ENCODE peak calls at places on chromosomes 12 and 14, in nine cellular contexts. H is BE2C, R is upper lobe of right lung, K is lung, N is colonic mucosa, U is mammary epithelial cell, Y is uterus, E is ovary, F is tibial artery. Q is an unnamed sample.

GRCh38 chr12:103177624-103178023 is 220.2 kb downstream of the ASCL1 start:
- DNase-seq in U (no peak), N (no peak), Y (no peak), H (peak; percentile 58), E (no peak), K (no peak), F (no peak), R (no peak), Q (no peak)

GRCh38 chr12:113340061-113340460 is 5.2 kb upstream of the SLC8B1 start:
- DNase-seq in K (no peak), H (no peak), Y (no peak), R (no peak), E (no peak), F (no peak), U (no peak), N (no peak), Q (no peak)

GRCh38 chr12:105574056-105574715 is 243.7 kb downstream of the C12orf75 start:
- DNase-seq in H (no peak), R (no peak), K (no peak), Y (no peak), U (peak; percentile 64), F (no peak), N (no peak), E (no peak), Q (no peak)

GRCh38 chr12:97276198-97276580 is 186.4 kb upstream of the RMST start:
- DNase-seq in E (no peak), Y (no peak), R (no peak), K (no peak), U (no peak), N (no peak), H (no peak), F (no peak), Q (no peak)

GRCh38 chr12:83250866-83251265 is 564.2 kb downstream of the TMTC2 start:
- DNase-seq in R (no peak), E (no peak), N (no peak), U (no peak), Y (no peak), K (no peak), F (no peak), H (no peak), Q (no peak)

GRCh38 chr12:46404225-46404631 is 31.7 kb upstream of the SLC38A2 start:
- DNase-seq in R (no peak), H (no peak), K (no peak), E (no peak), N (no peak), U (no peak), F (no peak), Y (no peak), Q (no peak)

GRCh38 chr12:124995200-124995961 is 1.9 kb downstream of the BRI3BP start:
- DNase-seq in F (no peak), Y (no peak), R (no peak), E (no peak), N (peak; percentile 59), H (no peak), K (no peak), U (no peak), Q (no peak)

GRCh38 chr14:62914025-62914424 is 131.2 kb downstream of the KCNH5 start:
- DNase-seq in N (no peak), K (no peak), Y (no peak), U (peak; percentile 36), R (no peak), H (no peak), E (no peak), F (no peak), Q (no peak)

GRCh38 chr14:61217516-61217915 is 63.6 kb downstream of the TMEM30B start:
- DNase-seq in K (no peak), H (no peak), Y (no peak), E (peak; percentile 9), R (no peak), U (no peak), N (no peak), F (no peak), Q (no peak)

GRCh38 chr14:61609143-61609851 is 86.0 kb upstream of the HIF1A start:
- DNase-seq in R (no peak), K (no peak), H (peak; percentile 49), Y (peak; percentile 19), F (no peak), E (no peak), U (peak; percentile 50), N (no peak), Q (no peak)

GRCh38 chr12:120075034-120075616 is 41.4 kb downstream of the RAB35 start:
- DNase-seq in K (no peak), Y (no peak), E (no peak), U (no peak), R (no peak), F (no peak), N (no peak), H (no peak), Q (no peak)

GRCh38 chr14:81268016-81268416 is 47.3 kb upstream of the GTF2A1 start:
- DNase-seq in Y (no peak), R (no peak), F (no peak), E (no peak), U (peak; percentile 52), H (no peak), K (no peak), N (no peak), Q (peak; percentile 17)

GRCh38 chr12:22437031-22437806 is 102.7 kb upstream of the ST8SIA1 start:
- DNase-seq in Y (no peak), R (no peak), U (peak; percentile 96), F (no peak), N (no peak), E (no peak), H (peak; percentile 10), K (no peak), Q (peak; percentile 42)
- H3K4me3 ChIP-seq in Y (no peak overlapping the region), R (no peak overlapping the region), U (peak overlapping the region; percentile 44), F (no peak overlapping the region), N (no peak overlapping the region), E (no peak overlapping the region), H (no peak overlapping the region), K (no peak overlapping the region), Q (no peak overlapping the region)

GRCh38 chr12:115320967-115321366 is 637.0 kb upstream of the TBX3 start:
- DNase-seq in Y (peak; percentile 35), H (peak; percentile 54), F (no peak), U (no peak), N (no peak), E (no peak), K (no peak), R (no peak), Q (no peak)
- TF ChIP-seq CTCF in Y (no peak), H (no peak), F (no peak), U (no peak), N (no peak), E (no peak), K (no peak), R (no peak), Q (no peak)

GRCh38 chr12:110590806-110591326 is 7.7 kb upstream of the PPTC7 start:
- DNase-seq in R (no peak), F (no peak), U (no peak), Y (no peak), K (no peak), N (no peak), E (no peak), H (no peak), Q (no peak)

GRCh38 chr12:110590059-110590458 is 6.9 kb upstream of the PPTC7 start:
- DNase-seq in R (no peak), H (no peak), E (no peak), F (no peak), K (no peak), N (no peak), U (no peak), Y (no peak), Q (no peak)

GRCh38 chr12:110592078-110592477 is 9.0 kb upstream of the PPTC7 start:
- DNase-seq in N (no peak), H (no peak), K (no peak), F (no peak), E (no peak), Y (no peak), R (no peak), U (no peak), Q (no peak)

GRCh38 chr12:110591508-110592051 is 8.5 kb upstream of the PPTC7 start:
- DNase-seq in F (no peak), R (no peak), Y (no peak), K (peak; percentile 54), H (no peak), U (no peak), E (no peak), N (peak; percentile 58), Q (no peak)
- H3K27me3 ChIP-seq in F (no peaks in the 10 kb centered on the region), R (no peaks in the 10 kb centered on the region), Y (no peaks in the 10 kb centered on the region), K (no peaks in the 10 kb centered on the region), H (no peaks in the 10 kb centered on the region), U (no peaks in the 10 kb centered on the region), E (no peaks in the 10 kb centered on the region), N (no peaks in the 10 kb centered on the region), Q (no peaks in the 10 kb centered on the region)

GRCh38 chr12:107912421-107913004 is 138.0 kb downstream of the ASCL4 start:
- DNase-seq in N (peak; percentile 49), F (no peak), R (peak; percentile 74), Y (no peak), E (no peak), K (no peak), H (peak; percentile 65), U (peak; percentile 51), Q (peak; percentile 35)
- H3K4me3 ChIP-seq in N (peak overlapping the region; percentile 9), F (no peak overlapping the region), R (peak overlapping the region; percentile 4), Y (no peak overlapping the region), E (no peak overlapping the region), K (no peak overlapping the region), H (no peak overlapping the region), U (no peak overlapping the region), Q (no peak overlapping the region)

GRCh38 chr12:2769866-2770533 is 24.8 kb upstream of the FKBP4 start:
- DNase-seq in F (no peak), R (no peak), Y (no peak), H (no peak), N (peak; percentile 88), K (no peak), U (no peak), E (no peak), Q (no peak)
- TF ChIP-seq CTCF in F (no peak), R (no peak), Y (no peak), H (no peak), N (no peak), K (no peak), U (no peak), E (no peak), Q (no peak)

DNA sequence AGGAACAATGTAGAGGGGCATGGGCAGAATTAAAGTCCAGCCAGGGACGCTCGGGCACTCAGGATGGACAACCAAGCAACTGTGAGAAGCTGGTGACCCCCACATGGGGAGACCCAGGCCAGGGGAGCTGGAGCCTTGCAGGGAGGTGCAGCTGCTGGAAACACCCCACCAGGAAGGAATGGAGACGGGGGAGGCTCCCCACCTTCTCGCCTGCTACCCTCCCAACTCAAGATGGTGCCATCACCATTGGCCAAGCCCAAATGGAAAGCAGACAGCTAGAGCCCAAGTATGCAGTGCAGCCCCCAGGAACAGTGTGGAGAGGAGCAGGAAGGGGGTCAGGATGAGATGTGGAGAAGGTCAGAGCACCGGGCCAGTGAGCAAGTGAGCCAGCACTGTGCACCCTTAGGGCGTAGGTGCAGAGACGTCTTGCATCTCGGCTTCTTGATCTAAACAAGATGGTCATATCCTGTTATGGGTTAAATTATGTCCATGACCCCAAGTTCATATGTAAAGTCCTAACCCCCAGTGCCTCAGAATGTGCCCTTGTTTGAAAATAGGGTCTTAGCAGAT is 159.5 kb downstream of the RIMBP2 start:
- DNase-seq in H (no peak), R (no peak), E (no peak), K (no peak), F (no peak), N (no peak), U (no peak), Y (no peak), Q (no peak)
- H3K27me3 ChIP-seq in H (no peaks in the 10 kb centered on the region), R (no peaks in the 10 kb centered on the region), E (no peaks in the 10 kb centered on the region), K (no peaks in the 10 kb centered on the region), F (peaks cover 3% of the 10 kb centered on the region), N (no peaks in the 10 kb centered on the region), U (no peaks in the 10 kb centered on the region), Y (no peaks in the 10 kb centered on the region), Q (no peaks in the 10 kb centered on the region)